ENCODE peak calls at places on chromosomes 5 and 9, in four cellular contexts. One of them, this sample, is unnamed.

GRCh38 chr5:61200582-61201155 is 38.4 kb upstream of the SMIM15 start:
- DNase-seq in effector memory CD4-positive, alpha-beta T cell: no peak
- DNase-seq in heart left ventricle: no peak
- DNase-seq in upper lobe of left lung: no peak
- DNase-seq in this sample: peak; percentile 66

GRCh38 chr9:132572921-132573320 is 9.5 kb upstream of the BARHL1 start:
- DNase-seq in upper lobe of left lung: no peak
- DNase-seq in heart left ventricle: no peak
- DNase-seq in effector memory CD4-positive, alpha-beta T cell: no peak
- DNase-seq in this sample: peak; percentile 25

GRCh38 chr5:84272776-84273516 is 111.7 kb downstream of the EDIL3 start:
- DNase-seq in heart left ventricle: no peak
- DNase-seq in effector memory CD4-positive, alpha-beta T cell: no peak
- DNase-seq in upper lobe of left lung: no peak
- DNase-seq in this sample: peak; percentile 16

GRCh38 chr5:62312674-62313073 is 6.7 kb downstream of the KIF2A start:
- DNase-seq in upper lobe of left lung: no peak
- DNase-seq in effector memory CD4-positive, alpha-beta T cell: no peak
- DNase-seq in heart left ventricle: no peak
- DNase-seq in this sample: no peak

GRCh38 chr5:118653155-118653554 is 335.2 kb downstream of the DTWD2 start:
- DNase-seq in heart left ventricle: no peak
- DNase-seq in upper lobe of left lung: no peak
- DNase-seq in effector memory CD4-positive, alpha-beta T cell: no peak
- DNase-seq in this sample: no peak

GRCh38 chr5:107535849-107536248 is 134.9 kb downstream of the EFNA5 start:
- DNase-seq in effector memory CD4-positive, alpha-beta T cell: no peak
- DNase-seq in heart left ventricle: no peak
- DNase-seq in upper lobe of left lung: no peak
- DNase-seq in this sample: no peak

GRCh38 chr9:127078336-127078735 is 44.1 kb downstream of the ANGPTL2 start:
- DNase-seq in effector memory CD4-positive, alpha-beta T cell: no peak
- DNase-seq in upper lobe of left lung: no peak
- DNase-seq in heart left ventricle: no peak
- DNase-seq in this sample: no peak

GRCh38 chr9:120482424-120483186 is 97.4 kb downstream of the CDK5RAP2 start:
- DNase-seq in upper lobe of left lung: no peak
- DNase-seq in effector memory CD4-positive, alpha-beta T cell: no peak
- DNase-seq in heart left ventricle: peak; percentile 25
- DNase-seq in this sample: no peak

GRCh38 chr9:69444791-69445190 is 119.8 kb downstream of the ENTREP1 start:
- DNase-seq in upper lobe of left lung: no peak
- DNase-seq in heart left ventricle: no peak
- DNase-seq in effector memory CD4-positive, alpha-beta T cell: no peak
- DNase-seq in this sample: no peak

GRCh38 chr5:20113031-20113685 is 125.2 kb upstream of the CDH18 start:
- DNase-seq in heart left ventricle: no peak
- DNase-seq in effector memory CD4-positive, alpha-beta T cell: no peak
- DNase-seq in upper lobe of left lung: no peak
- DNase-seq in this sample: no peak

GRCh38 chr9:109903515-109904138 is 123.6 kb downstream of the PALM2AKAP2 start:
- DNase-seq in upper lobe of left lung: no peak
- DNase-seq in effector memory CD4-positive, alpha-beta T cell: peak; percentile 18
- DNase-seq in heart left ventricle: peak; percentile 58
- DNase-seq in this sample: peak; percentile 64

GRCh38 chr9:34125681-34126206 is 754 bp downstream of the DCAF12 start:
- DNase-seq in upper lobe of left lung: no peak
- DNase-seq in heart left ventricle: no peak
- DNase-seq in effector memory CD4-positive, alpha-beta T cell: no peak
- DNase-seq in this sample: no peak

GRCh38 chr9:21968331-21969010 is 25.7 kb downstream of the CDKN2A start:
- DNase-seq in heart left ventricle: no peak
- DNase-seq in effector memory CD4-positive, alpha-beta T cell: no peak
- DNase-seq in upper lobe of left lung: peak; percentile 79
- DNase-seq in this sample: no peak

GRCh38 chr9:88400021-88400420 is 11.8 kb downstream of the SPIN1 start:
- DNase-seq in heart left ventricle: no peak
- DNase-seq in upper lobe of left lung: no peak
- DNase-seq in effector memory CD4-positive, alpha-beta T cell: no peak
- DNase-seq in this sample: peak; percentile 72

GRCh38 chr5:23507278-23507685 is at the start of gene PRDM9:
- DNase-seq in upper lobe of left lung: peak; percentile 73
- DNase-seq in effector memory CD4-positive, alpha-beta T cell: no peak
- DNase-seq in heart left ventricle: peak; percentile 63
- DNase-seq in this sample: no peak

GRCh38 chr5:133925269-133925668 is 43.2 kb downstream of the C5orf15 start:
- DNase-seq in heart left ventricle: no peak
- DNase-seq in upper lobe of left lung: no peak
- DNase-seq in effector memory CD4-positive, alpha-beta T cell: no peak
- DNase-seq in this sample: no peak

GRCh38 chr9:120235081-120235480 is 344.9 kb downstream of the CDK5RAP2 start:
- DNase-seq in upper lobe of left lung: no peak
- DNase-seq in effector memory CD4-positive, alpha-beta T cell: no peak
- DNase-seq in heart left ventricle: no peak
- DNase-seq in this sample: no peak

GRCh38 chr9:120579139-120579749 is 723 bp downstream of the CDK5RAP2 start:
- DNase-seq in upper lobe of left lung: no peak
- DNase-seq in effector memory CD4-positive, alpha-beta T cell: no peak
- DNase-seq in heart left ventricle: no peak
- DNase-seq in this sample: no peak

GRCh38 chr5:44401611-44402010 is 12.4 kb upstream of the FGF10 start:
- DNase-seq in effector memory CD4-positive, alpha-beta T cell: no peak
- DNase-seq in upper lobe of left lung: no peak
- DNase-seq in heart left ventricle: no peak
- DNase-seq in this sample: no peak

GRCh38 chr5:177405312-177405711 is 4.1 kb downstream of the F12 start:
- DNase-seq in effector memory CD4-positive, alpha-beta T cell: no peak
- DNase-seq in upper lobe of left lung: no peak
- DNase-seq in heart left ventricle: no peak
- DNase-seq in this sample: no peak
- H3K4me3 ChIP-seq in effector memory CD4-positive, alpha-beta T cell: no peak overlapping the region
- H3K4me3 ChIP-seq in upper lobe of left lung: no peak overlapping the region
- H3K4me3 ChIP-seq in heart left ventricle: no peak overlapping the region
- H3K4me3 ChIP-seq in this sample: no peak overlapping the region

DNA sequence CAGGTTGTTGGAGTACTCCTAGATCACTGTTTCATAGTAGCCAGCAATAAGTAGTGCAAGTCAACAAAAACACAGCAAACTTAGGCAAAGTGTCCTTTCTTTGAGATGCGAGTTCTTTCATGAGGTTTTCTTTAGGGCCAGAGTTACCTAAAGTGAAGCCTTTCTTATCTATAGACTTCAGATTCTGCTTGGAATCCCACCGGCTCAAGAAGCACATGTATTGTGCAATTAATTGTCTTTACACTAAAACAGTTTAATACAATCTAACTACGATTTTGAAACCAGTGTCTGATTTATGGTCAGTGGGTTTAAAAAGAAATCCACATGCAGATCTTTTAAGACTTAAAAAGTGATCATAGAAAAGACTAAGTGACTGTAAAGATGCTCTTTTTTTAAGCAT is 3.6 kb downstream of the PURA start:
- DNase-seq in effector memory CD4-positive, alpha-beta T cell: no peak
- DNase-seq in upper lobe of left lung: no peak
- DNase-seq in heart left ventricle: no peak
- DNase-seq in this sample: no peak
- H3K4me3 ChIP-seq in effector memory CD4-positive, alpha-beta T cell: no peak overlapping the region
- H3K4me3 ChIP-seq in upper lobe of left lung: no peak overlapping the region
- H3K4me3 ChIP-seq in heart left ventricle: no peak overlapping the region
- H3K4me3 ChIP-seq in this sample: no peak overlapping the region

DNA sequence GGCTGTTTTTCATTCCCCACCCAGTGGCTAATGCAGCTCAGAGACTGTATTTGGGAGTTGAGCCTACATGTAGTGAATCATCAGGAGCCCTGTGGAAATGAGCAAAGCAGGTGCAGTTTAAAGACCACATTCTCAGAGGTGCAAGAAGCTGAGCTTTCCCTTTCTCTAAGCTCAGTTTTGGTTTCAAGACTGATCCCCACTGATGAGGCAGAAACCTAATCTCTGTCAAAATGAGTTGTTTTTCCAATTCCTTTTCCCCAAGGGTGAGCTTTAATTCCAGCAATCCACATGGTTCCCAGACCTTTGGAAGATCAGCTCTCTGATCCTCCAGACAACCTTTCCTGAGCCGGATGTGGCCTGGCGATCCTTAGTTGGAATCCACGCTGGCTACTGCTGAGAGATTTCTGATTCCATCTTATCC is 420.5 kb downstream of the EBF1 start:
- DNase-seq in heart left ventricle: no peak
- DNase-seq in upper lobe of left lung: no peak
- DNase-seq in effector memory CD4-positive, alpha-beta T cell: no peak
- DNase-seq in this sample: no peak
- H3K4me3 ChIP-seq in heart left ventricle: no peak overlapping the region
- H3K4me3 ChIP-seq in upper lobe of left lung: no peak overlapping the region
- H3K4me3 ChIP-seq in effector memory CD4-positive, alpha-beta T cell: no peak overlapping the region
- H3K4me3 ChIP-seq in this sample: no peak overlapping the region

GRCh38 chr9:76181020-76181641 is 213.1 kb downstream of the RFK start:
- DNase-seq in upper lobe of left lung: no peak
- DNase-seq in effector memory CD4-positive, alpha-beta T cell: no peak
- DNase-seq in heart left ventricle: no peak
- DNase-seq in this sample: peak; percentile 93
- H3K4me3 ChIP-seq in upper lobe of left lung: no peak overlapping the region
- H3K4me3 ChIP-seq in effector memory CD4-positive, alpha-beta T cell: no peak overlapping the region
- H3K4me3 ChIP-seq in heart left ventricle: no peak overlapping the region
- H3K4me3 ChIP-seq in this sample: no peak overlapping the region

This sample was measured in brain microvascular endothelial cell.